ENCODE peak calls at places on chromosomes 3 and 15, in nine cellular contexts. D, J, H, M, I, T, C, V and G are unnamed samples.

GRCh38 chr3:169760479-169760878 is 4.4 kb downstream of the TERC start:
- DNase-seq in D (no peak), J (peak; percentile 77), H (no peak), M (no peak), I (peak; percentile 83), T (no peak), C (peak; percentile 62), V (no peak), G (no peak)

GRCh38 chr3:179452166-179452544 is 885 bp upstream of the GNB4 start:
- DNase-seq in D (no peak), J (no peak), H (no peak), M (no peak), I (peak; percentile 71), T (no peak), C (peak; percentile 87), V (no peak), G (no peak)

GRCh38 chr3:8450618-8451017 is 51.0 kb upstream of the LMCD1 start:
- DNase-seq in D (no peak), J (no peak), H (no peak), M (no peak), I (peak; percentile 50), T (no peak), C (peak; percentile 32), V (no peak), G (no peak)

GRCh38 chr3:51700403-51700802 is 6.5 kb upstream of the GRM2 start:
- DNase-seq in D (no peak), J (no peak), H (no peak), M (no peak), I (no peak), T (no peak), C (no peak), V (no peak), G (no peak)

GRCh38 chr3:14296352-14296751 is 106.1 kb upstream of the SLC6A6 start:
- DNase-seq in D (no peak), J (no peak), H (no peak), M (no peak), I (no peak), T (no peak), C (no peak), V (no peak), G (no peak)

GRCh38 chr15:68205949-68206539 is 912 bp upstream of the CALML4 start:
- DNase-seq in D (peak; percentile 76), J (no peak), H (no peak), M (peak; percentile 81), I (no peak), T (no peak), C (no peak), V (peak; percentile 25), G (no peak)

GRCh38 chr15:40793216-40793989 is 13.5 kb upstream of the ZFYVE19 start:
- DNase-seq in D (peak; percentile 58), J (peak; percentile 72), H (no peak), M (no peak), I (peak; percentile 99), T (peak; percentile 83), C (peak; percentile 94), V (no peak), G (no peak)

GRCh38 chr15:55937040-55937439 is 56.4 kb downstream of the NEDD4 start:
- DNase-seq in D (no peak), J (no peak), H (no peak), M (no peak), I (peak; percentile 56), T (no peak), C (peak; percentile 79), V (no peak), G (no peak)

GRCh38 chr15:49471733-49472132 is 48.7 kb downstream of the FGF7 start:
- DNase-seq in D (no peak), J (no peak), H (no peak), M (no peak), I (no peak), T (no peak), C (no peak), V (peak; percentile 16), G (peak; percentile 12)

GRCh38 chr15:77841376-77841775 is 208.7 kb upstream of the LINGO1 start:
- DNase-seq in D (no peak), J (no peak), H (no peak), M (peak; percentile 19), I (no peak), T (no peak), C (no peak), V (no peak), G (no peak)

GRCh38 chr3:188947983-188948657 is 223.7 kb upstream of the TPRG1 start:
- DNase-seq in D (peak; percentile 96), J (peak; percentile 98), H (no peak), M (peak; percentile 94), I (peak; percentile 100), T (no peak), C (peak; percentile 100), V (no peak), G (no peak)

GRCh38 chr3:195860456-195860855 is 47.9 kb downstream of the TNK2 start:
- DNase-seq in D (no peak), J (no peak), H (no peak), M (no peak), I (no peak), T (no peak), C (no peak), V (no peak), G (no peak)

GRCh38 chr15:65655026-65655425 is 33.3 kb downstream of the SLC24A1 start:
- DNase-seq in D (no peak), J (no peak), H (no peak), M (no peak), I (peak; percentile 51), T (no peak), C (peak; percentile 33), V (no peak), G (no peak)

GRCh38 chr3:12750658-12751071 is 8.4 kb downstream of the TMEM40 start:
- DNase-seq in D (no peak), J (no peak), H (no peak), M (no peak), I (peak; percentile 80), T (no peak), C (peak; percentile 91), V (no peak), G (peak; percentile 36)

GRCh38 chr3:120419797-120420196 is 31.0 kb downstream of the FSTL1 start:
- DNase-seq in D (no peak), J (no peak), H (no peak), M (no peak), I (peak; percentile 62), T (no peak), C (no peak), V (no peak), G (no peak)

GRCh38 chr15:48424076-48424475 is 92.8 kb downstream of the DUT start:
- DNase-seq in D (no peak), J (no peak), H (no peak), M (no peak), I (no peak), T (no peak), C (no peak), V (no peak), G (no peak)

GRCh38 chr3:113516115-113516505 is 1.2 kb upstream of the SPICE1 start:
- DNase-seq in D (no peak), J (no peak), H (no peak), M (no peak), I (no peak), T (no peak), C (peak; percentile 3), V (no peak), G (no peak)
- TF ChIP-seq CTCF in D (no peak), J (no peak), H (no peak), M (no peak), I (no peak), T (peak; percentile 49), C (no peak), V (no peak), G (no peak)

DNA sequence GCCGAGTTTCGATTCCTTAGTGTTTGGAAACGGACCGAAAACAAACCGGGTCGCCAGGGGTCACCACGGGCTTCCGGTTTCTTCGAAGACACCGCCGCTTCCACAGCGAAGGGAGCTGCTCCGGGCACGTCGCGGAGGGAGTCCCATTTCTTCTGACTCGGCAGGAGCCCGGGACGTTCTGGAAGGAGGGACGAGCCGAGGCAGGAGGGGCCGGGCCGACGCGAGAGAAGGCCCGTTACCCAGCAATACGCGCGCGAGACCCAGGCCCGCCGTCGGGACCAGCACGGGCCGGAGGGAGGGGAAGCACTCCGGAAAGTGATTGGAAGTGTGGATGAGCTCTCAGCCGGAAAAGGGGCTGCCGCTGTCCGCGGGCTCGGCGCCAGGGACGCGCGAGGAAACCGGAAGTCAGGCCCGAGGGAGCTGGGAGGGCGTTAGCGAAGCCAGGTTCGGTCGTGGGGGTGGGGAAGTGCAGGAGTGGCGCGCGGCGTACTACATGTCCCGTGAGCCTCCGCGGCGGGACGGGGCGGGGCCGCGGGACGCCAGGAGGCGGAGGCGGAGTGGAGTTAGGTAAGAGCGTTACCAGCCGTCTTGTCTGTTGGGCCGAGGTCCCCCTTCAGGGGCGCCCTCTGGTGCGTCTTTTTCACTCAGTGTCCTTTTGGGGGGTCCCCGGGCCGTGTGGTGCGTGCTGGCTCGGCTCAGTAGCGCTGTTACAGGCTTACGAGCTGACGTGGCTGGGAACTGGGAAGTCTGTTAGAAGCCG is at the start of the genes AZI2 and ZCWPW2:
- DNase-seq in D (peak; percentile 98), J (peak; percentile 79), H (peak; percentile 90), M (peak; percentile 98), I (peak; percentile 94), T (peak; percentile 56), C (peak; percentile 98), V (peak; percentile 87), G (peak; percentile 98)
- TF ChIP-seq CTCF in D (peak; percentile 11), J (no peak), H (no peak), M (peak; percentile 28), I (no peak), T (peak; percentile 24), C (peak; percentile 12), V (peak; percentile 16), G (peak; percentile 33)

GRCh38 chr15:64010719-64011118 is 35.6 kb downstream of the DAPK2 start:
- DNase-seq in D (peak; percentile 69), J (peak; percentile 95), H (peak; percentile 76), M (no peak), I (peak; percentile 81), T (no peak), C (peak; percentile 84), V (peak; percentile 79), G (peak; percentile 76)

GRCh38 chr15:64009798-64010241 is 36.5 kb downstream of the DAPK2 start:
- DNase-seq in D (no peak), J (no peak), H (peak; percentile 47), M (no peak), I (peak; percentile 50), T (no peak), C (peak; percentile 32), V (no peak), G (peak; percentile 42)

GRCh38 chr15:64006642-64007041 is 39.6 kb downstream of the DAPK2 start:
- DNase-seq in D (peak; percentile 69), J (no peak), H (no peak), M (no peak), I (no peak), T (no peak), C (no peak), V (no peak), G (no peak)

GRCh38 chr15:64009241-64009640 is 37.0 kb downstream of the DAPK2 start:
- DNase-seq in D (peak; percentile 72), J (no peak), H (no peak), M (no peak), I (peak; percentile 53), T (no peak), C (peak; percentile 80), V (no peak), G (no peak)

GRCh38 chr15:64008177-64008576 is 38.1 kb downstream of the DAPK2 start:
- DNase-seq in D (no peak), J (no peak), H (no peak), M (no peak), I (no peak), T (no peak), C (no peak), V (no peak), G (no peak)
- TF ChIP-seq CTCF in D (no peak), J (no peak), H (no peak), M (no peak), I (no peak), T (no peak), C (no peak), V (no peak), G (no peak)

GRCh38 chr3:73709712-73710111 is 85.0 kb upstream of the PDZRN3 start:
- DNase-seq in D (no peak), J (no peak), H (no peak), M (no peak), I (no peak), T (no peak), C (peak; percentile 9), V (no peak), G (no peak)
- TF ChIP-seq CTCF in D (no peak), J (no peak), H (no peak), M (no peak), I (no peak), T (no peak), C (no peak), V (no peak), G (no peak)